ENCODE peak calls at places on chromosomes 16 and 17, in five cellular contexts. H, P, I, N and S are unnamed samples.

GRCh38 chr17:45018514-45019176 is 32.8 kb downstream of the DCAKD start:
- DNase-seq in H (no peak), P (no peak), N (peak; percentile 54), I (no peak), S (no peak)

GRCh38 chr17:2186937-2187336 is 116.6 kb downstream of the SMG6 start:
- DNase-seq in H (no peak), N (no peak), P (no peak), I (no peak), S (no peak)

GRCh38 chr17:7992516-7992915 is 9.9 kb upstream of the GUCY2D start:
- DNase-seq in P (no peak), H (no peak), I (no peak), N (no peak), S (no peak)

GRCh38 chr17:49016775-49017463 is 19.7 kb downstream of the IGF2BP1 start:
- DNase-seq in H (no peak), I (no peak), N (no peak), P (no peak), S (no peak)

GRCh38 chr16:89314357-89314756 is 96.9 kb downstream of the ZNF778 start:
- DNase-seq in N (no peak), P (peak; percentile 68), I (no peak), H (no peak), S (no peak)

GRCh38 chr17:31310877-31311276 is 3.0 kb downstream of the EVI2B start:
- DNase-seq in P (no peak), N (no peak), I (no peak), H (no peak), S (no peak)

GRCh38 chr16:86222541-86222940 is 287.8 kb upstream of the FOXF1 start:
- DNase-seq in H (no peak), P (no peak), I (no peak), N (no peak), S (no peak)

GRCh38 chr17:2375406-2375805 is 25.5 kb downstream of the MNT start:
- DNase-seq in I (no peak), P (no peak), N (no peak), H (no peak), S (no peak)

GRCh38 chr17:42247734-42248133 is 28.5 kb downstream of the STAT5B start:
- DNase-seq in N (no peak), H (no peak), P (no peak), I (no peak), S (no peak)

GRCh38 chr17:28745052-28745776 is 1.4 kb downstream of the TRAF4 start:
- DNase-seq in H (peak; percentile 54), N (no peak), P (no peak), I (no peak), S (no peak)

GRCh38 chr16:79543219-79543618 is 57.3 kb downstream of the MAF start:
- DNase-seq in H (no peak), I (no peak), P (no peak), N (no peak), S (no peak)

GRCh38 chr16:58854392-58854791 is 120.3 kb upstream of the GOT2 start:
- DNase-seq in H (no peak), N (peak; percentile 22), P (no peak), I (no peak), S (no peak)

GRCh38 chr17:50452627-50453300 is 15.9 kb downstream of the CHAD start:
- DNase-seq in P (no peak), N (peak; percentile 50), I (no peak), H (peak; percentile 55), S (peak; percentile 38)